ENCODE peak calls at places on chromosomes 12 and 14, in nine cellular contexts. Z is IMR-90, J is Peyer's patch, O is heart left ventricle, K is transverse colon, C is body of pancreas, L is HCT116, N is A549, A is testis. W is an unnamed sample.

GRCh38 chr14:101221549-101222160 is 318.1 kb upstream of the RTL1 start:
- DNase-seq in Z (no peak), K (no peak), N (no peak), C (no peak), A (no peak), J (no peak), L (no peak), O (no peak), W (no peak)

GRCh38 chr12:132317233-132317938 is 12.0 kb downstream of the GALNT9 start:
- DNase-seq in C (no peak), O (no peak), L (no peak), A (no peak), Z (no peak), N (no peak), J (no peak), K (no peak), W (no peak)

GRCh38 chr12:14982562-14982961 is 9.7 kb downstream of the PDE6H start:
- DNase-seq in A (no peak), K (no peak), Z (no peak), C (no peak), O (no peak), J (no peak), N (no peak), L (no peak), W (no peak)

GRCh38 chr12:127125607-127126259 is 1141.2 kb upstream of the TMEM132C start:
- DNase-seq in K (peak; percentile 14), C (no peak), A (no peak), Z (peak; percentile 70), N (peak; percentile 94), L (peak; percentile 97), J (no peak), O (no peak), W (no peak)

GRCh38 chr14:38931969-38932652 is 170.9 kb downstream of the SEC23A start:
- DNase-seq in Z (no peak), L (no peak), K (no peak), J (no peak), N (no peak), O (no peak), A (no peak), C (peak; percentile 15), W (peak; percentile 9)

GRCh38 chr14:41403360-41403759 is 203.3 kb upstream of the LRFN5 start:
- DNase-seq in J (no peak), K (no peak), L (no peak), N (no peak), A (no peak), C (no peak), O (no peak), Z (no peak), W (no peak)

GRCh38 chr14:89417111-89417468 is at the start of gene FOXN3:
- DNase-seq in C (peak; percentile 95), A (peak; percentile 92), L (peak; percentile 78), J (peak; percentile 93), O (peak; percentile 95), N (peak; percentile 80), Z (peak; percentile 86), K (peak; percentile 95), W (peak; percentile 92)

GRCh38 chr14:90381011-90381790 is 15.6 kb upstream of the CALM1 start:
- DNase-seq in O (peak; percentile 65), A (peak; percentile 71), L (no peak), Z (no peak), C (peak; percentile 68), K (peak; percentile 71), N (no peak), J (peak; percentile 68), W (peak; percentile 54)

GRCh38 chr14:78007160-78007559 is 163.0 kb upstream of the NRXN3 start:
- DNase-seq in A (no peak), L (no peak), O (no peak), Z (no peak), C (no peak), J (no peak), K (no peak), N (no peak), W (no peak)

GRCh38 chr14:105931808-105932483 is 405.6 kb downstream of the TMEM121 start:
- DNase-seq in N (peak; percentile 36), O (no peak), K (no peak), Z (no peak), A (no peak), L (no peak), C (no peak), J (no peak), W (no peak)

DNA sequence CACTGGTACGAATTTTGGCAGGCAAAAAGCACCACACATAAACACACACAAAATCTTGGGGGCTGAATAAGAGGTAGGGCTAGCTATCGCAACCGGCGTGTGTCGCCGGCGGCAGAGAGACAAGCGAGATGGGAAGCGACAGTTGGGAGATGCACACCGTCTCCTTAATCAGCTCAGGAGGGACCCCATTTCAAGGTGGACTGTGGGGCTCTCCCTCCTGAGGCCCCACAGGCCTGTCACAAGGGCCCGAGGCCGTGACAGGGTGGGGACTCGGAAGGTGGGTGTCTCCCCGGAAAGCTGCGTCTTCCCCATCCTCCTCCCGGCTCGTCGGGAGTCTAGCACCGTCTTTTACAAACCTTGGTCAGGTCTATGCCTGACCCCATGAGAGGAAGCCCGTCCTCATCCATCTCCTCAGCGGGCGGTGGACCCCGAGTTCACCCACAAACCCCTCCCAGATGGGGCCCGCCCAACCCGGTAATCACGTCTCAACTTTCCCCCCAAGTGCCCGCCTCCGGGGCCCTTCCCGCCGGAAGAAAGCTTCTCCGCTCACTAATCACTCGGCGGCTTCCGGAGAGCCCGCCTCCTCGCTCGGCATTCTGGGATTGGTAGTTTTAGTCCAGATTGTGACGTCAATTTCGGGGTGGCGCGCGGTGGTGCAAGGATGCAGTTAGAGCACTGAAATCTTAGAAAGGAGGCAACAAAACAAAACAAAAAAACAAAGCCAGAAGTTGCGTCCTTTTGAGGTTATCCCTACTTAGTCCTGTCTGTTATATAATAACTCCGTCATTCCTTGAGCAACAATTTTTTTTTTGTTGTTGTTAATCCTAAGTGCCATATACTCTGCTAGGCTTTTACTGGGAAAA is at the start of gene WASHC3:
- DNase-seq in O (peak; percentile 97), Z (peak; percentile 88), L (peak; percentile 82), K (peak; percentile 96), N (peak; percentile 80), J (peak; percentile 95), A (peak; percentile 98), C (peak; percentile 94), W (peak; percentile 96)
- TF ChIP-seq POLR2A in O (peak; percentile 77), Z (peak; percentile 60), L (no peak), K (peak; percentile 76), N (peak; percentile 67), J (peak; percentile 48), A (peak; percentile 46), C (peak; percentile 66), W (peak; percentile 73)

GRCh38 chr12:113263431-113263963 is 42.2 kb downstream of the TPCN1 start:
- DNase-seq in K (no peak), L (no peak), Z (no peak), J (peak; percentile 57), O (no peak), A (no peak), N (no peak), C (no peak), W (no peak)
- TF ChIP-seq CTCF in K (no peak), L (no peak), Z (no peak), J (no peak), O (no peak), A (no peak), N (no peak), C (no peak), W (no peak)

GRCh38 chr12:53048780-53049401 is 974 bp upstream of the TNS2 start:
- DNase-seq in O (peak; percentile 90), C (peak; percentile 70), K (peak; percentile 61), N (no peak), A (peak; percentile 68), J (peak; percentile 66), L (no peak), Z (peak; percentile 62), W (peak; percentile 57)

GRCh38 chr12:53048033-53048779 is 1.7 kb upstream of the TNS2 start:
- DNase-seq in J (peak; percentile 73), K (peak; percentile 63), A (peak; percentile 67), O (peak; percentile 89), N (peak; percentile 55), C (peak; percentile 87), Z (no peak), L (no peak), W (peak; percentile 94)

GRCh38 chr12:53046655-53047220 is 3.1 kb upstream of the TNS2 start:
- DNase-seq in C (peak; percentile 93), O (peak; percentile 94), L (no peak), N (peak; percentile 81), A (peak; percentile 93), J (no peak), Z (peak; percentile 86), K (peak; percentile 83), W (peak; percentile 90)

GRCh38 chr12:53045646-53046045 is 4.2 kb upstream of the TNS2 start:
- DNase-seq in Z (no peak), O (peak; percentile 32), N (no peak), K (no peak), C (peak; percentile 52), A (no peak), L (no peak), J (no peak), W (no peak)

GRCh38 chr12:53047221-53048032 is 2.4 kb upstream of the TNS2 start:
- DNase-seq in N (peak; percentile 67), Z (peak; percentile 69), A (peak; percentile 79), L (no peak), K (peak; percentile 83), O (peak; percentile 89), C (peak; percentile 88), J (peak; percentile 89), W (peak; percentile 78)
- TF ChIP-seq POLR2A in N (peak; percentile 38), Z (no peak), A (no peak), L (peak; percentile 24), K (peak; percentile 31), O (peak; percentile 76), C (peak; percentile 61), J (peak; percentile 27), W (peak; percentile 50)

GRCh38 chr14:68611611-68612010 is 181.3 kb downstream of the ZFP36L1 start:
- DNase-seq in A (no peak), Z (no peak), N (no peak), C (peak; percentile 62), K (no peak), J (no peak), L (no peak), O (no peak), W (peak; percentile 47)

GRCh38 chr14:68608235-68608962 is 184.5 kb downstream of the ZFP36L1 start:
- DNase-seq in Z (no peak), L (no peak), A (no peak), K (peak; percentile 35), N (no peak), J (no peak), O (peak; percentile 75), C (peak; percentile 67), W (no peak)

GRCh38 chr14:68609012-68609411 is 183.9 kb downstream of the ZFP36L1 start:
- DNase-seq in O (no peak), L (no peak), C (no peak), Z (no peak), J (no peak), K (no peak), A (no peak), N (no peak), W (no peak)

GRCh38 chr14:68612049-68612448 is 180.8 kb downstream of the ZFP36L1 start:
- DNase-seq in J (no peak), C (peak; percentile 47), N (no peak), K (no peak), Z (peak; percentile 29), A (peak; percentile 50), O (peak; percentile 75), L (no peak), W (peak; percentile 47)

DNA sequence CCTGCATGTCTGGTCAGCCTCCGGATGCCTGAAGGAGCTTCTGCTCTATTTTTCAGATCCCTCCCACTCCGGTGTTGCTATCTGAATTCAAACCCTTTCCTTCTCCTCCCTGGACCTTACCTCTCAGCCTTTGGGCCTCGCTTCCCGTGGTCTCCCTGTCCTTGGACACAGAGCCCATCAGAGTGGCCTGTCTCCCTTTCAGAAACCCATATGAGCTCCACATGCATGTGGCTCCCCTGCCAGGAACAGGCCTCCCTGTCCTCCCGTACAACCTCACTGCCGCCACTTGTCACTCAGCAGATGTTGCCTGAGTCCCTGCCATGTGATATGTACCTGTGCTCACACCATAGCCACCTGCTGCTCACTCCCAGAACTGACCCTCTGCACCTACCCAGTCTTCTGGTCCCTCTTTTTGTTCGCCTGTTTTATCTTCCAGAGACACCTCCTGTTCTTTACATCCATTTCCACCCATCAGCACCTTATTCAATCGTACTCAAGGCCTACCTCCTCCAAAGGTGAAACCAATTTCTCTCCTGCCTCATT is 182.5 kb downstream of the ZFP36L1 start:
- DNase-seq in N (no peak), K (no peak), C (peak; percentile 69), J (no peak), L (peak; percentile 26), O (no peak), A (no peak), Z (no peak), W (no peak)
- TF ChIP-seq CTCF in N (no peak), K (no peak), C (no peak), J (no peak), L (peak; percentile 39), O (no peak), A (no peak), Z (no peak), W (no peak)